ENCODE peak calls at places on chromosomes 13 and 19, in ten cellular contexts. M is NCI-H526, D is C1 segment of cervical spinal cord, X is AG20443, L is cerebellar nuclear complex, E is left ventricle myocardium inferior, Y is NCI-H2029, I is NCI-H1694 treated with DMSO at 0.1 percent for 48 hours, A is pancreas, B is iris pigment epithelial cell. P is an unnamed sample.

GRCh38 chr13:23570099-23570926 is at the start of gene TNFRSF19:
- DNase-seq in M (peak; percentile 38), D (no peak), X (peak; percentile 75), L (no peak), E (peak; percentile 45), Y (no peak), I (peak; percentile 45), A (no peak), B (peak; percentile 76), P (no peak)

GRCh38 chr13:68748038-68748437 is 1359.6 kb upstream of the ATXN8OS start:
- DNase-seq in M (no peak), D (no peak), X (no peak), L (no peak), E (no peak), Y (no peak), I (no peak), A (no peak), B (peak; percentile 10), P (no peak)

GRCh38 chr13:110297011-110297410 is 9.9 kb downstream of the COL4A1 start:
- DNase-seq in M (no peak), D (no peak), X (no peak), L (no peak), E (no peak), Y (no peak), I (no peak), A (no peak), B (no peak), P (no peak)

GRCh38 chr19:4504297-4504701 is 14.0 kb downstream of the PLIN4 start:
- DNase-seq in M (no peak), D (no peak), X (no peak), L (no peak), E (no peak), Y (no peak), I (no peak), A (no peak), B (no peak), P (no peak)

GRCh38 chr19:7783991-7784421 is 21.0 kb downstream of the CLEC4M start:
- DNase-seq in M (no peak), D (no peak), X (peak; percentile 61), L (no peak), E (no peak), Y (no peak), I (no peak), A (no peak), B (peak; percentile 76), P (no peak)

GRCh38 chr19:40390084-40390742 is at the start of gene HIPK4:
- DNase-seq in M (no peak), D (no peak), X (no peak), L (no peak), E (no peak), Y (no peak), I (no peak), A (no peak), B (no peak), P (no peak)

GRCh38 chr19:2469102-2469914 is 6.6 kb upstream of the GADD45B start:
- DNase-seq in M (no peak), D (no peak), X (peak; percentile 60), L (no peak), E (no peak), Y (no peak), I (no peak), A (no peak), B (peak; percentile 64), P (no peak)

GRCh38 chr19:12090807-12091206 is 26.3 kb downstream of the ZNF844 start:
- DNase-seq in M (peak; percentile 69), D (peak; percentile 8), X (peak; percentile 70), L (no peak), E (peak; percentile 57), Y (no peak), I (no peak), A (peak; percentile 63), B (peak; percentile 72), P (peak; percentile 81)

GRCh38 chr13:49649244-49649962 is 21.1 kb downstream of the ARL11 start:
- DNase-seq in M (peak; percentile 68), D (no peak), X (peak; percentile 50), L (no peak), E (no peak), Y (no peak), I (no peak), A (no peak), B (peak; percentile 50), P (no peak)

GRCh38 chr13:32246468-32246867 is 68.7 kb downstream of the ZAR1L start:
- DNase-seq in M (peak; percentile 74), D (no peak), X (peak; percentile 82), L (no peak), E (peak; percentile 40), Y (peak; percentile 8), I (no peak), A (no peak), B (peak; percentile 80), P (no peak)

GRCh38 chr19:35120492-35120891 is 4.9 kb downstream of the FXYD3 start:
- DNase-seq in M (no peak), D (no peak), X (peak; percentile 82), L (no peak), E (no peak), Y (no peak), I (peak; percentile 36), A (no peak), B (peak; percentile 53), P (no peak)

GRCh38 chr19:16367269-16367683 is 42.6 kb downstream of the KLF2 start:
- DNase-seq in M (no peak), D (no peak), X (no peak), L (no peak), E (no peak), Y (no peak), I (no peak), A (no peak), B (no peak), P (no peak)

GRCh38 chr13:46553521-46553885 is 533 bp downstream of the LRCH1 start:
- DNase-seq in M (peak; percentile 69), D (no peak), X (no peak), L (no peak), E (no peak), Y (no peak), I (no peak), A (peak; percentile 20), B (no peak), P (no peak)

GRCh38 chr19:55259540-55260210 is 858 bp upstream of the PPP6R1 start:
- DNase-seq in M (no peak), D (no peak), X (no peak), L (no peak), E (no peak), Y (no peak), I (no peak), A (peak; percentile 57), B (peak; percentile 16), P (no peak)

GRCh38 chr13:106523566-106523965 is 11.9 kb downstream of the EFNB2 start:
- DNase-seq in M (no peak), D (no peak), X (no peak), L (no peak), E (no peak), Y (no peak), I (peak; percentile 99), A (no peak), B (no peak), P (no peak)

GRCh38 chr13:36998624-36999041 is 507 bp downstream of the ALG5 start:
- DNase-seq in M (peak; percentile 58), D (no peak), X (peak; percentile 14), L (no peak), E (peak; percentile 18), Y (no peak), I (no peak), A (peak; percentile 39), B (no peak), P (no peak)

GRCh38 chr13:21022056-21022693 is 39.2 kb downstream of the LATS2 start:
- DNase-seq in M (no peak), D (no peak), X (no peak), L (no peak), E (no peak), Y (no peak), I (no peak), A (no peak), B (no peak), P (no peak)

GRCh38 chr19:18292810-18293641 is 11.6 kb upstream of the JUND start:
- DNase-seq in M (peak; percentile 60), D (peak; percentile 62), X (peak; percentile 72), L (peak; percentile 21), E (peak; percentile 91), Y (peak; percentile 63), I (no peak), A (peak; percentile 78), B (peak; percentile 86), P (peak; percentile 89)

GRCh38 chr13:42524487-42525034 is 49.4 kb upstream of the TNFSF11 start:
- DNase-seq in M (no peak), D (no peak), X (no peak), L (no peak), E (no peak), Y (no peak), I (no peak), A (no peak), B (peak; percentile 10), P (no peak)

GRCh38 chr19:33186835-33187540 is 7.1 kb upstream of the LRP3 start:
- DNase-seq in M (peak; percentile 41), D (no peak), X (no peak), L (no peak), E (no peak), Y (no peak), I (no peak), A (no peak), B (no peak), P (peak; percentile 63)

GRCh38 chr13:76425930-76426329 is 460.3 kb downstream of the KCTD12 start:
- DNase-seq in M (no peak), D (no peak), X (peak; percentile 38), L (no peak), E (no peak), Y (no peak), I (peak; percentile 75), A (no peak), B (peak; percentile 97), P (no peak)

GRCh38 chr13:30496147-30496546 is 30.4 kb upstream of the HMGB1 start:
- DNase-seq in M (no peak), D (no peak), X (no peak), L (no peak), E (no peak), Y (no peak), I (no peak), A (no peak), B (no peak), P (no peak)

GRCh38 chr13:81986308-81986707 is 1645.4 kb upstream of the SPRY2 start:
- DNase-seq in M (no peak), D (no peak), X (no peak), L (no peak), E (no peak), Y (no peak), I (no peak), A (no peak), B (no peak), P (no peak)

GRCh38 chr13:51524846-51525566 is 59.3 kb upstream of the WDFY2 start:
- DNase-seq in M (no peak), D (no peak), X (peak; percentile 56), L (no peak), E (no peak), Y (no peak), I (no peak), A (no peak), B (peak; percentile 75), P (no peak)

GRCh38 chr13:110149036-110149435 is 157.9 kb downstream of the COL4A1 start:
- DNase-seq in M (no peak), D (no peak), X (no peak), L (no peak), E (no peak), Y (no peak), I (no peak), A (no peak), B (no peak), P (no peak)

GRCh38 chr13:112606125-112607001 is 18.4 kb upstream of the TUBGCP3 start:
- DNase-seq in M (peak; percentile 96), D (peak; percentile 85), X (peak; percentile 99), L (peak; percentile 81), E (peak; percentile 93), Y (peak; percentile 46), I (peak; percentile 72), A (peak; percentile 95), B (peak; percentile 86), P (peak; percentile 97)

GRCh38 chr13:29621401-29621800 is 25.9 kb upstream of the SLC7A1 start:
- DNase-seq in M (no peak), D (no peak), X (no peak), L (no peak), E (no peak), Y (no peak), I (no peak), A (no peak), B (peak; percentile 37), P (no peak)

GRCh38 chr13:85601526-85601925 is 197.7 kb downstream of the SLITRK6 start:
- DNase-seq in M (no peak), D (no peak), X (no peak), L (no peak), E (no peak), Y (no peak), I (no peak), A (no peak), B (peak; percentile 10), P (no peak)